ENCODE peak calls at places on chromosomes 4 and X, in six cellular contexts. U is A673; X is stimulated activated CD4-positive, alpha-beta T cell treated with anti-CD3 and anti-CD28 coated beads, Interleukin-2, amount 100 ng/mL, for 24 hours; B is T-helper 1 cell; H is astrocyte of the spinal cord; V is HuH-7.5. W is an unnamed sample.

GRCh38 chrX:115360220-115360781 is 70.8 kb downstream of the LUZP4 start:
- DNase-seq in V (no peak), B (no peak), H (no peak), U (no peak), X (no peak), W (no peak)

GRCh38 chrX:134602410-134602809 is 55.9 kb downstream of the PLAC1 start:
- DNase-seq in H (no peak), V (no peak), U (no peak), X (no peak), B (no peak), W (no peak)

GRCh38 chr4:144355809-144356757 is 215.6 kb upstream of the GYPA start:
- DNase-seq in U (peak), B (peak), X (no peak), V (no peak), H (peak), W (peak)

GRCh38 chrX:11193035-11193469 is 81.9 kb downstream of the HCCS start:
- DNase-seq in H (no peak), U (peak), B (no peak), V (no peak), X (no peak), W (no peak)

GRCh38 chrX:68917799-68918198 is 89.0 kb downstream of the EFNB1 start:
- DNase-seq in H (no peak), X (no peak), V (no peak), B (no peak), U (no peak), W (no peak)

GRCh38 chrX:116342903-116343302 is 93.5 kb upstream of the SLC6A14 start:
- DNase-seq in H (no peak), B (no peak), V (no peak), U (no peak), X (no peak), W (no peak)

GRCh38 chrX:110759785-110760184 is 35.8 kb downstream of the CHRDL1 start:
- DNase-seq in X (no peak), V (no peak), U (no peak), B (no peak), H (peak), W (no peak)

GRCh38 chrX:103517246-103517645 is 2.0 kb downstream of the RAB40A start:
- DNase-seq in H (peak), X (no peak), V (no peak), U (no peak), B (no peak), W (no peak)